ENCODE peak calls at places on chromosomes 2 and 18, in five cellular contexts. W, P, F, E and K are unnamed samples.

GRCh38 chr2:143901185-143901842 is 618.6 kb downstream of the ZEB2 start:
- DNase-seq in W (no peak), P (no peak), F (no peak), E (no peak), K (peak; percentile 60)

GRCh38 chr2:199258291-199258690 is 199.4 kb downstream of the SATB2 start:
- DNase-seq in W (no peak), P (no peak), F (no peak), E (no peak), K (no peak)

GRCh38 chr2:60873381-60873780 is 8.0 kb upstream of the REL start:
- DNase-seq in W (no peak), P (no peak), F (no peak), E (no peak), K (no peak)

GRCh38 chr18:34866739-34867138 is 156.6 kb downstream of the DTNA start:
- DNase-seq in W (no peak), P (no peak), F (no peak), E (no peak), K (no peak)

GRCh38 chr2:120014231-120014990 is 1.5 kb downstream of the EPB41L5 start:
- DNase-seq in W (no peak), P (peak; percentile 21), F (no peak), E (no peak), K (no peak)

GRCh38 chr18:37419272-37419671 is 146.3 kb downstream of the CELF4 start:
- DNase-seq in W (no peak), P (no peak), F (no peak), E (no peak), K (no peak)

GRCh38 chr2:64017811-64018714 is 1.2 kb downstream of the VPS54 start:
- DNase-seq in W (no peak), P (no peak), F (peak; percentile 53), E (peak; percentile 38), K (no peak)

GRCh38 chr2:174074831-174075230 is 109.7 kb upstream of the SP3 start:
- DNase-seq in W (no peak), P (no peak), F (no peak), E (no peak), K (no peak)

GRCh38 chr2:100114011-100114433 is 28.4 kb downstream of the AFF3 start:
- DNase-seq in W (no peak), P (no peak), F (no peak), E (no peak), K (no peak)

GRCh38 chr2:60979231-60979630 is 38.3 kb upstream of the PEX13 start:
- DNase-seq in W (no peak), P (no peak), F (no peak), E (no peak), K (no peak)

GRCh38 chr18:11857177-11857887 is 6.1 kb downstream of the CHMP1B start:
- DNase-seq in W (peak; percentile 95), P (peak; percentile 25), F (peak; percentile 77), E (peak; percentile 80), K (peak; percentile 99)

GRCh38 chr2:200023570-200023969 is 68.2 kb downstream of the MAIP1 start:
- DNase-seq in W (no peak), P (no peak), F (no peak), E (no peak), K (no peak)

GRCh38 chr2:207847807-207848544 is 78.3 kb upstream of the FZD5 start:
- DNase-seq in W (no peak), P (peak; percentile 76), F (no peak), E (peak; percentile 83), K (no peak)

GRCh38 chr2:46650556-46651001 is 171.2 kb downstream of the TMEM247 start:
- DNase-seq in W (peak; percentile 81), P (peak; percentile 74), F (no peak), E (peak; percentile 79), K (peak; percentile 77)

GRCh38 chr2:217301142-217301541 is 441.3 kb upstream of the TNP1 start:
- DNase-seq in W (peak; percentile 66), P (no peak), F (peak; percentile 48), E (no peak), K (no peak)

GRCh38 chr2:165239826-165240618 is 808 bp downstream of the SCN2A start:
- DNase-seq in W (no peak), P (no peak), F (no peak), E (no peak), K (no peak)

GRCh38 chr2:58503909-58504308 is 262.8 kb upstream of the FANCL start:
- DNase-seq in W (no peak), P (no peak), F (no peak), E (no peak), K (no peak)

GRCh38 chr2:70094978-70095832 is 7.9 kb downstream of the PCBP1 start:
- DNase-seq in W (peak; percentile 81), P (peak; percentile 73), F (peak; percentile 69), E (peak; percentile 63), K (no peak)

GRCh38 chr2:217960351-217960750 is 42.4 kb downstream of the TNS1 start:
- DNase-seq in W (peak; percentile 69), P (peak; percentile 7), F (no peak), E (no peak), K (no peak)

GRCh38 chr2:97849881-97850540 is 136.6 kb downstream of the ZAP70 start:
- DNase-seq in W (no peak), P (no peak), F (no peak), E (no peak), K (no peak)

GRCh38 chr2:33118648-33119047 is 171.9 kb downstream of the LTBP1 start:
- DNase-seq in W (no peak), P (no peak), F (no peak), E (no peak), K (no peak)

GRCh38 chr2:64938607-64939285 is 50.5 kb upstream of the SLC1A4 start:
- DNase-seq in W (no peak), P (no peak), F (no peak), E (no peak), K (no peak)

GRCh38 chr2:180017764-180018163 is 10.7 kb upstream of the CWC22 start:
- DNase-seq in W (no peak), P (no peak), F (peak; percentile 65), E (no peak), K (no peak)

GRCh38 chr2:220764246-220764645 is 807.9 kb downstream of the EPHA4 start:
- DNase-seq in W (no peak), P (no peak), F (no peak), E (no peak), K (no peak)

GRCh38 chr2:65281626-65282351 is 54.2 kb downstream of the ACTR2 start:
- DNase-seq in W (peak; percentile 80), P (no peak), F (no peak), E (no peak), K (no peak)

DNA sequence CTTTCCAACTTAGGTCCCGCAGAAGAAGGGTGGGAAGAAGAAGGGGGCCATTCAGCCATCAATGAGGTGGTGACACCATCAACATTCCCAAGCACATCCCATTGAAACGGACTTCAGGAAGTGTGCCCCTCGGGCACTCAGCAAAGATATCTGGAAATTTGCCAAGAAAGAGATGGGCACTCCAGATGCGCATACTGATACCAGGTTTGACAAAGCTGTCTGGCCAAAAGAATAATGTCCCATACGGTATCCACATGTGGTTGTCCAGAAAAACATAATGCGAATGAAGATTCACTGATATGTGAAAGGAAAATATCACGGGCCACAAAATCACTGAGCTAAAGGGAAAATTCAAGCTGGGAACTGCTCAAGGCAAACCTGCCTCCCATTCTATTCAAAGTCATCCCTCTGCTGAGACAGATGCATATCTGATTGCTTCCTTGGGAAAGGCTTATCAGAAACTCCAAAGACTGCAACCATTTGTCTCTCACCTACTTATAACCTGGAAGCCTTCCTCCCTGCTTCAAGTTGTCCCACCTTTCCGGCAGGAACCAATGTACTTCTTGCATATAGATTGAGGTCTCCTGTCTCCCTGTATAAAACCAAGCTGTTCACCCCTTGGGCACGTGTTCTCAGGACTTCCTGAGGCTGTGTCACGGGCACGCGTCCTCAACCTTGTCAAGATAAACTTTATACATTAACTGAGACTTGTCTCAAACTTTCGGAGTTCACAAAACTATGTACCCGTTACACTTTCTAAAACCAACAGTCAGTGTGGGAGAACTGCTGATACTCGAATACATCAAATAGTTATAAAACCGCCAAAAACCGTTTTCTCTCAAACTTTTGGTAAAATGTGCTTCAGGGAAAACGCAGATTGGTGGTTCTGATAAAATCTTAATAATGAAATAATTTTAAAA is 1.3 kb upstream of the PDK1 start:
- DNase-seq in W (no peak), P (no peak), F (no peak), E (no peak), K (no peak)
- H3K4me3 ChIP-seq in W (peak overlapping the region; percentile 73), P (no peak overlapping the region), F (peak overlapping the region; percentile 74), E (peak overlapping the region; percentile 96), K (no peak overlapping the region)

DNA sequence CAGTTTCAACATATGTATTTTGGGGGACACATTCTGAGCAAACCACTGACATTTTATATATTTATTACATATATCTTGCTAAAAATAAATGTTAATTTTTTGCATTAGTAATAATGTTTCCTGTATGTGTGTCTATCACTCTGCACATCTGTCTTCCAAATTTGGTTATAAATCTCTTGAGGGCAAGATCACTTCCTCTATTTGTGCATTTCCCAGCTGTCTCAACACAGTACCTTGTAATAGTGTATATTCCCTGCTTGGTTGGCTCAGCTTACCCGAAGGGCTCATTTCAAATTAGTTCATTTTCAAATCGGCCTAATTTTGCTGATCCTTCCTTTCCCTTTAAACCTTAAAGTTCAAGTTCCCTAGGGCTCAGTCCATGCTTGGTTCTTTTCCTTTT is 617.1 kb upstream of the GYPC start:
- DNase-seq in W (no peak), P (no peak), F (no peak), E (no peak), K (no peak)
- H3K9me3 ChIP-seq in W (no peaks in the 10 kb centered on the region), P (no peaks in the 10 kb centered on the region), F (no peaks in the 10 kb centered on the region), E (no peaks in the 10 kb centered on the region), K (no peaks in the 10 kb centered on the region)

GRCh38 chr2:111054791-111055627 is 65.7 kb upstream of the BCL2L11 start:
- DNase-seq in W (no peak), P (no peak), F (no peak), E (no peak), K (no peak)
- H3K4me3 ChIP-seq in W (no peak overlapping the region), P (no peak overlapping the region), F (no peak overlapping the region), E (no peak overlapping the region), K (no peak overlapping the region)

GRCh38 chr2:89818873-89819272 is 1127.4 kb downstream of the RPIA start:
- DNase-seq in W (no peak), P (no peak), F (no peak), E (no peak), K (no peak)

GRCh38 chr2:89820248-89820647 is 1128.8 kb downstream of the RPIA start:
- DNase-seq in W (no peak), P (no peak), F (no peak), E (no peak), K (no peak)

GRCh38 chr2:89823556-89823955 is 1132.1 kb downstream of the RPIA start:
- DNase-seq in W (no peak), P (no peak), F (no peak), E (no peak), K (no peak)

GRCh38 chr2:89819809-89820208 is 1128.3 kb downstream of the RPIA start:
- DNase-seq in W (no peak), P (no peak), F (no peak), E (no peak), K (no peak)

DNA sequence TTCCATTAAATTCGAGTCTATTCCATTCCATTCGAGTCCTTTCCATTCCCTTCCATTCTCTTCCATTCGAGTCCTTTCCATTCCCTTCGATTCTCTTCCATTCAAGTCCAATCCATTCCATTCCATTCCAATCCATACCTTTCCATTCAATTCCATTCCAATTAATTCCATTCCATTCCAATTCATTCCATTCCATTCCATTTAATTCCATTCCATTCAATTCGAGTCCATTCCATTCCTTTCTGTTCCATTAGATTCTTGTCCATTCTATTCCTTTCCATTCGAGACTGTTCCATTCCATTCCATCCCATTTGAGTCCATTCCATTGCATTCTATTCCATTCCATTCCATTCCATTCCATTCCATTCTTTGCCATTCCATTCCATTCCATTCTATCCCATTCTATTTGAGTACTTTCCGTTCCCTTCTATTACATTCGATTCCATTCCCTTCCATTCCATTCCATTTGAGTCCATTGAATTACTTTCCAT is 1130.0 kb downstream of the RPIA start:
- DNase-seq in W (no peak), P (no peak), F (no peak), E (no peak), K (no peak)
- H3K9me3 ChIP-seq in W (peaks cover 14% of the 10 kb centered on the region), P (peaks cover 5% of the 10 kb centered on the region), F (no peaks in the 10 kb centered on the region), E (peaks cover 32% of the 10 kb centered on the region), K (peaks cover 76% of the 10 kb centered on the region)